ENCODE peak calls at places on chromosomes 16 and 17, in ten cellular contexts. H is AG04450, A is endodermal cell, B is lung, U is colonic mucosa, O is SK-N-SH, C is right lobe of liver, I is heart right ventricle, Z is astrocyte of the spinal cord, F is AG04449. M is an unnamed sample.

GRCh38 chr17:79988163-79988971 is 47.3 kb downstream of the TBC1D16 start:
- DNase-seq in Z (peak; percentile 87), I (no peak), A (no peak), O (no peak), B (no peak), H (peak; percentile 55), U (peak; percentile 83), C (peak; percentile 84), F (no peak), M (peak; percentile 91)

GRCh38 chr16:15786501-15786900 is 70.3 kb downstream of the MYH11 start:
- DNase-seq in O (no peak), Z (no peak), F (no peak), U (no peak), B (no peak), I (no peak), H (no peak), C (no peak), A (no peak), M (no peak)

GRCh38 chr17:73541111-73541510 is 103.1 kb downstream of the SDK2 start:
- DNase-seq in F (no peak), A (no peak), C (no peak), B (no peak), I (no peak), U (no peak), Z (no peak), H (no peak), O (no peak), M (no peak)

GRCh38 chr17:30229012-30229411 is 6.5 kb downstream of the SLC6A4 start:
- DNase-seq in I (no peak), O (no peak), H (no peak), F (no peak), C (no peak), U (no peak), B (no peak), A (no peak), Z (no peak), M (no peak)

GRCh38 chr17:51640108-51640622 is 379.8 kb downstream of the UTP18 start:
- DNase-seq in I (no peak), F (no peak), U (no peak), Z (no peak), A (peak; percentile 93), C (no peak), H (no peak), O (peak; percentile 27), B (no peak), M (no peak)

GRCh38 chr17:4739122-4740024 is at the start of the genes CXCL16 and ZMYND15:
- DNase-seq in U (peak; percentile 77), Z (peak; percentile 28), F (no peak), O (peak; percentile 79), I (peak; percentile 58), A (peak; percentile 83), H (no peak), B (peak; percentile 63), C (peak; percentile 79), M (peak; percentile 36)

GRCh38 chr16:85688586-85689284 is at the start of gene GINS2:
- DNase-seq in U (peak; percentile 91), H (peak; percentile 59), C (peak; percentile 94), Z (peak; percentile 91), B (peak; percentile 90), I (peak; percentile 91), A (peak; percentile 97), O (peak; percentile 99), F (peak; percentile 34), M (peak; percentile 89)

GRCh38 chr16:4505356-4506153 is 29.4 kb downstream of the HMOX2 start:
- DNase-seq in U (no peak), A (no peak), B (peak; percentile 46), O (no peak), Z (no peak), F (no peak), C (peak; percentile 41), I (no peak), H (no peak), M (no peak)

GRCh38 chr16:77502448-77502847 is 67.6 kb upstream of the ADAMTS18 start:
- DNase-seq in B (no peak), O (no peak), Z (no peak), I (no peak), U (no peak), F (no peak), C (no peak), A (no peak), H (no peak), M (no peak)

GRCh38 chr17:82006468-82007227 is 16.0 kb downstream of the CENPX start:
- DNase-seq in C (no peak), F (no peak), A (no peak), O (no peak), B (no peak), U (no peak), Z (peak; percentile 29), I (no peak), H (no peak), M (peak; percentile 41)

GRCh38 chr17:80427366-80428282 is 12.7 kb downstream of the ENDOV start:
- DNase-seq in O (peak; percentile 56), Z (no peak), B (no peak), I (no peak), F (no peak), U (no peak), A (peak; percentile 76), C (peak; percentile 20), H (no peak), M (no peak)

GRCh38 chr17:17675925-17676534 is 5.2 kb upstream of the RAI1 start:
- DNase-seq in U (peak; percentile 21), F (no peak), B (no peak), I (no peak), H (no peak), Z (no peak), C (no peak), A (peak; percentile 72), O (no peak), M (peak; percentile 48)

GRCh38 chr16:8620535-8620934 is 963 bp upstream of the METTL22 start:
- DNase-seq in F (no peak), H (no peak), I (no peak), O (no peak), A (no peak), C (no peak), Z (no peak), U (no peak), B (no peak), M (no peak)

GRCh38 chr17:72730091-72730490 is 362.4 kb downstream of the SLC39A11 start:
- DNase-seq in I (no peak), A (no peak), H (no peak), B (no peak), Z (no peak), U (no peak), O (no peak), F (no peak), C (no peak), M (peak; percentile 22)

GRCh38 chr16:71360378-71360777 is 1.9 kb downstream of the CALB2 start:
- DNase-seq in Z (peak; percentile 78), B (no peak), A (no peak), I (no peak), H (peak; percentile 83), O (no peak), C (no peak), U (no peak), F (peak; percentile 74), M (peak; percentile 92)

DNA sequence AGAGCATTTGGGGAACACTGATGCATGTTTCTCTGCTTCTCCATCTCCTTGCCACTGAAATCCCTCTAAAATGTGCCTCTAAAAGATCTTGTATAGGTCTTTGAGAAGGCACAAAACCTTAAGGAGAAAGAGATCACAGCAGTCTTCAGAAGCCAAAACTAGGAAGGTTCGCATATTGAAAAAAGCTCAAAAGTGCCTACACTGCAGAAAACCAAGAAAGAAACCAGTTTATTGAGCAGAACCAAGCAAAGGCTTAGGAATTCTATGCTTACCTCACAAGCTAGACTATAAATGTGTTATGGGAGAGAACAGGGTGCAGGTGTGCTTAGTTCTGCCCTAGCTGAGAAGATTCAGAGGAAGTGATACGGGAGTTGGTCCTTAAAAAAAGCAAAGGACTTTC is 16.6 kb downstream of the DGKE start:
- DNase-seq in B (no peak), Z (no peak), C (no peak), F (no peak), O (no peak), I (no peak), U (no peak), H (no peak), A (no peak), M (no peak)
- H3K4me3 ChIP-seq in B (no peak overlapping the region), Z (no peak overlapping the region), C (no peak overlapping the region), F (no peak overlapping the region), O (no peak overlapping the region), I (no peak overlapping the region), U (no peak overlapping the region), H (no peak overlapping the region), A (no peak overlapping the region), M (no peak overlapping the region)

GRCh38 chr17:15446036-15446435 is 21.4 kb downstream of the CDRT4 start:
- DNase-seq in O (no peak), C (no peak), H (no peak), A (peak; percentile 89), B (no peak), F (no peak), Z (no peak), U (no peak), I (no peak), M (no peak)
- TF ChIP-seq CTCF in O (peak; percentile 40), C (no peak), H (no peak), A (peak; percentile 75), B (no peak), F (no peak), Z (no peak), U (no peak), I (no peak), M (no peak)

DNA sequence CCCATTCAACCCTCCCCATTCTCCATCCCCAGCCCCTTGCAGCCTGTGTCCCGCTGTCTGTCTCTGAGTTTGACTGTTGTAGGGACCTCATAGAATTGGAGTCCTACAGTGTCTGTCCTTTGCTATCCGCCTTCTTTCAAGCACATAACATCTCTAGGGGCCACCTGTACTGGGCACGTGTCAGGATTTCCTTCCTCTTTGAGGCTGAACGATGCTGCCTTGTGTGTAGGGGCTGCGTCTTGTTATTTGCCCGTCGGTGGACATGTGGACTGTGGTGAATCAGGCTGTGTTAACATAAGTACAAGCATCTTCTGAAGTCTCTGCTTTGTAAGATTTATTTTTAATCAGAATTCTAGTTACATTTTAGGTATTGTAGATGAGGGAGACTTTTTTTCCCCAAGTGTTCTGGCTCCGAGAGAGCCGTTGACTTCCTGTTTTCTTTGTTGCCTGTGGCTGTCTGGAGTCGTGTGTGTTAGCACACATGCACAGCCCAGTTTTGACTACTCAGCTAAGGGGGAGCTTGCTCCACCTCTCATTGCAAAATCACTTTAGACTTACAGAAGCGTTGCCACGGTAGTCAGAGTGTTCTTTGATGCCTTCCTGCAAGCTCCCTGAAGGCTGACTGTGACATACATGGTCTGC is 26.1 kb downstream of the SPG7 start:
- DNase-seq in I (no peak), Z (no peak), B (peak; percentile 45), A (no peak), U (no peak), O (no peak), C (peak; percentile 61), H (no peak), F (no peak), M (peak; percentile 81)
- H3K4me3 ChIP-seq in I (peak overlapping the region; percentile 5), Z (no peak overlapping the region), B (no peak overlapping the region), A (no peak overlapping the region), U (no peak overlapping the region), O (no peak overlapping the region), C (no peak overlapping the region), H (no peak overlapping the region), F (no peak overlapping the region), M (no peak overlapping the region)

DNA sequence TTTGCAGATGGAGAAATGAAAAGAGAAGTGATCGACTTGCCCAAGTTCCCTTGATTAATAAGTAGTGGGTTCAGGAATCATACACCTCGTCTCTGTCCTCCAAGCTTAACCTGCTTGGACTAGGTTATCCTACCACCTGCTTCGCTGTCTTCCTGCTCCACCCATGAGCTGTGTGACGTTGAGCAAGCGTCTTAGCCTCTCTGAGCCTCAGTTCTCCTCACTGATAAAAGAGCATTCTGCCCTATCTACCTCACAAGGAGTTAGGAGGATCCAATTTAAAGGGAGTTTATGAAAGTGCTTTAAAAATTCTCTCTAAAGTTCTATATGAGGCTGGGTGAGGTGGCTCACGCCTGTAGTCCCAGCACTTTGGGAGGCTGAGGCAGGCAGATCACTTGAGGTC is 9.5 kb upstream of the BHLHA9 start:
- DNase-seq in A (no peak), I (no peak), B (no peak), Z (no peak), F (no peak), H (no peak), C (no peak), U (no peak), O (no peak), M (no peak)
- TF ChIP-seq CTCF in A (no peak), I (no peak), B (no peak), Z (no peak), F (no peak), H (no peak), C (no peak), U (no peak), O (no peak), M (no peak)

M was measured in fibroblast of villous mesenchyme.